ENCODE peak calls at places on chromosomes 13 and 19, in six cellular contexts. T is fibroblast of mammary gland, M is GM23248, D is small intestine, B is astrocyte of the spinal cord, I is tibial nerve. J is an unnamed sample.

GRCh38 chr19:7292950-7293794 is 1.0 kb downstream of the INSR start:
- DNase-seq in I (no peak), D (peak), T (no peak), M (peak), B (no peak), J (no peak)

GRCh38 chr13:76936736-76937135 is 11.6 kb upstream of the ACOD1 start:
- DNase-seq in B (no peak), I (no peak), M (peak), D (no peak), T (peak), J (peak)

GRCh38 chr13:110307697-110308376 is 753 bp downstream of the COL4A2 start:
- DNase-seq in I (no peak), D (no peak), M (peak), T (no peak), B (no peak), J (peak)

GRCh38 chr19:10001899-10002298 is 8.4 kb downstream of the COL5A3 start:
- DNase-seq in T (peak), B (no peak), M (peak), D (peak), I (no peak), J (peak)

GRCh38 chr19:35142531-35143230 is 374 bp upstream of the FXYD7 start:
- DNase-seq in M (no peak), T (no peak), I (no peak), B (no peak), D (peak), J (no peak)

GRCh38 chr19:33947565-33947964 is 150.9 kb downstream of the KCTD15 start:
- DNase-seq in M (no peak), D (no peak), T (no peak), B (no peak), I (no peak), J (no peak)

GRCh38 chr13:112325941-112326645 is 50.1 kb upstream of the SPACA7 start:
- DNase-seq in D (no peak), B (no peak), I (no peak), M (peak), T (no peak), J (no peak)

GRCh38 chr19:19385900-19386339 is 19.6 kb upstream of the GATAD2A start:
- DNase-seq in D (no peak), T (no peak), M (no peak), B (no peak), I (no peak), J (peak)

GRCh38 chr19:18809149-18809978 is 18.3 kb upstream of the COMP start:
- DNase-seq in D (no peak), I (peak), T (peak), B (peak), M (peak), J (peak)

GRCh38 chr19:43780706-43781525 is at the start of gene KCNN4:
- DNase-seq in B (peak), T (peak), I (no peak), M (peak), D (peak), J (no peak)

GRCh38 chr19:9945319-9945966 is 9.1 kb upstream of the OLFM2 start:
- DNase-seq in B (peak), D (no peak), M (peak), I (peak), T (peak), J (peak)

GRCh38 chr19:35213678-35214632 is 14.6 kb downstream of the FAM187B start:
- DNase-seq in B (peak), M (peak), T (peak), I (peak), D (peak), J (peak)

GRCh38 chr13:106958690-106959089 is 390.8 kb upstream of the ARGLU1 start:
- DNase-seq in M (no peak), D (peak), B (no peak), T (no peak), I (no peak), J (no peak)

GRCh38 chr19:33819875-33820781 is 23.5 kb downstream of the KCTD15 start:
- DNase-seq in T (peak), B (peak), D (peak), I (peak), M (peak), J (peak)

GRCh38 chr19:2157452-2157851 is 6.1 kb upstream of the AP3D1 start:
- DNase-seq in M (no peak), T (no peak), B (no peak), I (no peak), D (no peak), J (no peak)

GRCh38 chr13:99151516-99151915 is 49.1 kb upstream of the UBAC2 start:
- DNase-seq in M (peak), B (peak), T (peak), I (no peak), D (peak), J (peak)

GRCh38 chr13:73096173-73097117 is 37.6 kb downstream of the KLF5 start:
- DNase-seq in B (no peak), M (no peak), T (peak), D (no peak), I (no peak), J (peak)

GRCh38 chr13:26707122-26708006 is 53.2 kb downstream of the GPR12 start:
- DNase-seq in D (peak), T (peak), B (peak), M (peak), I (peak), J (peak)

DNA sequence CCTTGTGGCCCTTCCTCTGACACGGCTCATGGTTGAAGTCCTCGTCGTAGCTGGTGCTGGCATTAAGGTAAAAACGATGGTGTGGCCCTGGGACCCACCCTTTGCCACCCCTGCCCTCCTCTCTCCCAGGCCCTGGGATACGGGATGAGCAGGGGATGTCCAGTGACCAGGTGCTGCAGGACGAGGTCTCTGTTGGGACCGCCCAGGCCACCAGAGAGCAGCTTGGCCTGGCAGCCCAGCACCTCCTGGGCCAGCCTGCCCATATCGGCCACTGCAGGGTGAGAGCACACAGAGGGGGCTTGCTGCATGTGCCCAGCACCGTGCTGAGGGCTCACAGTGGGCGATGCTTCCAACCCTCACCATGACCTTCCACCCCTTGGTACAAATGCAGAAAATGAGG is 6.4 kb downstream of the ACTMAP start:
- DNase-seq in I (no peak), T (no peak), M (no peak), D (no peak), B (no peak), J (no peak)
- H3K4me3 ChIP-seq in I (no peak), T (no peak), M (no peak), D (no peak), B (no peak), J (no peak)

GRCh38 chr19:22428299-22428913 is 6.3 kb upstream of the ZNF98 start:
- DNase-seq in M (no peak), I (no peak), T (no peak), B (no peak), D (no peak), J (no peak)
- H3K4me3 ChIP-seq in M (no peak), I (no peak), T (no peak), B (no peak), D (no peak), J (no peak)

GRCh38 chr19:45050036-45050435 is 11.2 kb downstream of the CLASRP start:
- DNase-seq in I (no peak), M (peak), T (no peak), D (no peak), B (no peak), J (no peak)
- H3K4me3 ChIP-seq in I (no peak), M (no peak), T (no peak), D (no peak), B (no peak), J (no peak)

DNA sequence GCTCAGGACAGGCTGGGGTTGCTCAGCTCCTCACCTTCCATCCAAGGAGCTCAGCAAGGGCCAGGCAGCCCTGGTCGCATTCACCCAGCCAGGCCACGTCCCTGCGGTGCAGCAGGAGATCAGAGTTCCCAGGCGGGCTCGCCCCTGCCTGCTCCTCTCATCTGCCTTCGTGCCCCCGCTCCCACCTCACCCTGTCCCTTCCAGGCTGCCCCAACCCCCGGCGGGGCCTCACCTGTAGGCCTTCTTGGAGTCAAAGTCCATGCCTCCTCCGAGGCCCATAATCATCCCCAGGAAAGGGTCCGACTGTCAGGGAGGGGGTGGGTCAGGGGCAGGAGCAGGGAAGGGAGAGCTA is 1.3 kb upstream of the RINL start:
- DNase-seq in B (no peak), I (no peak), T (no peak), M (no peak), D (no peak), J (no peak)
- H3K4me3 ChIP-seq in B (no peak), I (no peak), T (no peak), M (no peak), D (no peak), J (no peak)

DNA sequence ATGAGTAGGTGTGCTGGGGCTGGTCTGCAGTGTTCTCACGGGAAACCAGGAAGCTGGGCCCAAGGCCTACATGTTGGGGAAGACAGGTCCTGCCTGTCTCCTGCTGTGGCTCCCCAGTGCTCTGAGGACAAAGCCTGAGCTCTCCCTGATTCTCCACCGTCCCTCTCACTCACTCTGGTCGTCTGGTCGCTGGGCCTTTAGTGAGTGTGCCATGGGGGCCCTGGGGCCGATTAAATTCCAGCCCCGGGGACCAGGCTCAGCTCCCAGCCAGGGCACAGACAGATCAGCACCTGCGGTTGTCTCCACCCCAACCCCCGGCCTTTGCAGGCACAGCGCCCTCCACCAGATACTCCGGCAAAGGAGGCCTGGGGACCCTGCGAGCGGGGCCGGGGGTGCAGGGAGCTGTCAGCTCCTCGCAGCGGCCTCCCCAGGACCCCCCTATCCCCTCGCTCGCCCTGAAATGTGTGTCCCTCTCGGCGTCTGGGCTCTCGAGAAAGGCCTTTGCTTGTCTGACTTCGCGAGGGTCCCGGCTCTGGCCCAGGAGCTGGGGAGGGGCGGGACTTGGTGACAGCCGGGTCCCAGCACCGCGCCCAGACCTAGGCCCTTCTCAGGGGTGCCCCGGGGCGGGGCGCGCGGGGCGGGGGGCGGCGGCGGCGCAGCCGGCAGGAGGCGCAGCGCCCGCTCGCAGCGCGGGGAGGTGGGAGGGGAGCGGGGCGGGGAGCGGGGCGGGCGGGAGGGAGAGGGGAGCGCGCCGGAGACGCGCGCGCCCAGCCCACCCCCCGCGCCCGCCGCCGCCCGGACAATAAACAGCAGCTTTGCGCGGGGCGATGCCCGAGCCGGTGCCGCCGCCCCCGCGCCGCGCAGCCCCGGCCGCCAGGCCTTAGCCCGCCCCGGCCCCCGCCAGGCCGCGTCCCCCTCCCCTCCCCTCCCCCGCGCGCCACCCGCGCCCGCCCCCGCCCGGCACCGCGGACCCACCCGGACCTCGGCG is at the start of gene PALM:
- DNase-seq in B (no peak), M (no peak), T (no peak), I (no peak), D (no peak), J (no peak)
- H3K4me3 ChIP-seq in B (peak), M (peak), T (no peak), I (peak), D (peak), J (peak)

DNA sequence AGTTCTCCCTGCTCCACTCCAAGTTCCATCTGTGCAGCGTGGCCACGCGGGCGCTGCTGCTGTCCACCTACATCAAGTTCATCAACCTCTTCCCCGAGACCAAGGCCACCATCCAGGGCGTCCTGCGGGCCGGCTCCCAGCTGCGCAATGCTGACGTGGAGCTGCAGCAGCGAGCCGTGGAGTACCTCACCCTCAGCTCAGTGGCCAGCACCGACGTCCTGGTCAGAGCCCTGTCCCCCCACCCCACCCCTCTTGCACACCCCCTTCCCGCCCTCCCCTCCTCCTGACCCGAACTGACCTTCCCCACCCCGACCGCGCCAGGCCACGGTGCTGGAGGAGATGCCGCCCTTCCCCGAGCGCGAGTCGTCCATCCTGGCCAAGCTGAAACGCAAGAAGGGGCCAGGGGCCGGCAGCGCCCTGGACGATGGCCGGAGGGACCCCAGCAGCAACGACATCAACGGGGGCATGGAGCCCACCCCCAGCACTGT is 11.6 kb downstream of the FUZ start:
- DNase-seq in T (peak), M (no peak), B (no peak), D (no peak), I (no peak), J (no peak)
- H3K4me3 ChIP-seq in T (no peak), M (peak), B (peak), D (no peak), I (peak), J (peak)

GRCh38 chr13:33541962-33542308 is 256.4 kb upstream of the STARD13 start:
- DNase-seq in D (no peak), I (no peak), B (no peak), M (no peak), T (no peak), J (no peak)
- H3K4me3 ChIP-seq in D (peak), I (peak), B (peak), M (peak), T (peak), J (peak)

DNA sequence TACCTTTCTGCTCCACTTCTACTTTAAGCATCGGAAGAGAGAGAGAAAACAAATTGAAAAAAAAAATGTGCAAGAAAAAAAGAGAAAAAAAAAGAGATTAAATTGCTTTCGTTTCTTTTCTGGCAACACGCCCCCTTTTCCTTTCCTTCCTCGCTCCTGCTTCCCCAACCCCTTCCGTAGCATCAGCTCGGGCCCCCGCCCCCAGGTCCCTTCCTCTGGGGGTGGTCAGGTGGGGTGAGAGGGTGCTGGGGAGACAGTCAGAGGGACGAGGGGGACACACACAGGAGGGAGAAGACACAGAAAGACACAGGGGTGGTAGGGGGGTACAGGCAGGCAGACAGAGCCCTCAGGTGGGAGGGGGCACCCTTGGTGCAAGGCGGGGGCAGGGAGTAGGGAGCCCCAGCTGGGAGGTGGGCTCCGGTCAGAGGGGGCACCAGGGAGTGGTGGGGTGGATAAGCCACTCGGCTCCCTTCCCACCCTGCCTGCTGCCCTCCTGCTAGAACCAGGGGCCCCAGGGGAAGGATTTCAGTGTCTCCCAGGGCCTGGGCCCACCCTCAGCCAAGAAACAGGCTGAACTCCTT is 30.7 kb upstream of the ASF1B start:
- DNase-seq in B (no peak), I (no peak), T (no peak), M (no peak), D (no peak), J (no peak)
- H3K4me3 ChIP-seq in B (no peak), I (peak), T (no peak), M (no peak), D (no peak), J (no peak)

J was measured in cardiac fibroblast.